ENCODE peak calls at places on chromosomes 4 and X, in five cellular contexts. One of them, this sample, is unnamed.

GRCh38 chr4:72531768-72532290 is 37.2 kb downstream of the ADAMTS3 start:
- DNase-seq in stimulated activated CD4-positive, alpha-beta T cell treated with anti-CD3 and anti-CD28 coated beads, Interleukin-1b, Interleukin-23, amount 100 ng/mL, for 24 hours: no peak
- DNase-seq in sigmoid colon: no peak
- DNase-seq in ELF-1: no peak
- DNase-seq in bronchial epithelial cell: no peak
- DNase-seq in this sample: no peak

GRCh38 chr4:22485751-22486150 is 30.1 kb downstream of the ADGRA3 start:
- DNase-seq in stimulated activated CD4-positive, alpha-beta T cell treated with anti-CD3 and anti-CD28 coated beads, Interleukin-1b, Interleukin-23, amount 100 ng/mL, for 24 hours: no peak
- DNase-seq in sigmoid colon: no peak
- DNase-seq in ELF-1: no peak
- DNase-seq in bronchial epithelial cell: peak
- DNase-seq in this sample: peak

GRCh38 chrX:86604620-86605019 is 456.4 kb downstream of the DACH2 start:
- DNase-seq in stimulated activated CD4-positive, alpha-beta T cell treated with anti-CD3 and anti-CD28 coated beads, Interleukin-1b, Interleukin-23, amount 100 ng/mL, for 24 hours: no peak
- DNase-seq in sigmoid colon: no peak
- DNase-seq in ELF-1: no peak
- DNase-seq in bronchial epithelial cell: peak
- DNase-seq in this sample: no peak

GRCh38 chr4:137283737-137284136 is 248.6 kb downstream of the PCDH18 start:
- DNase-seq in stimulated activated CD4-positive, alpha-beta T cell treated with anti-CD3 and anti-CD28 coated beads, Interleukin-1b, Interleukin-23, amount 100 ng/mL, for 24 hours: no peak
- DNase-seq in sigmoid colon: no peak
- DNase-seq in ELF-1: no peak
- DNase-seq in bronchial epithelial cell: peak
- DNase-seq in this sample: peak

GRCh38 chr4:23355263-23355662 is 534.6 kb downstream of the PPARGC1A start:
- DNase-seq in stimulated activated CD4-positive, alpha-beta T cell treated with anti-CD3 and anti-CD28 coated beads, Interleukin-1b, Interleukin-23, amount 100 ng/mL, for 24 hours: no peak
- DNase-seq in sigmoid colon: no peak
- DNase-seq in ELF-1: no peak
- DNase-seq in bronchial epithelial cell: no peak
- DNase-seq in this sample: no peak

GRCh38 chr4:146232131-146232722 is 17.9 kb downstream of the REELD1 start:
- DNase-seq in stimulated activated CD4-positive, alpha-beta T cell treated with anti-CD3 and anti-CD28 coated beads, Interleukin-1b, Interleukin-23, amount 100 ng/mL, for 24 hours: no peak
- DNase-seq in sigmoid colon: no peak
- DNase-seq in ELF-1: no peak
- DNase-seq in bronchial epithelial cell: peak
- DNase-seq in this sample: no peak

GRCh38 chr4:173879286-173879908 is 349.4 kb upstream of the HAND2 start:
- DNase-seq in stimulated activated CD4-positive, alpha-beta T cell treated with anti-CD3 and anti-CD28 coated beads, Interleukin-1b, Interleukin-23, amount 100 ng/mL, for 24 hours: no peak
- DNase-seq in sigmoid colon: no peak
- DNase-seq in ELF-1: no peak
- DNase-seq in bronchial epithelial cell: no peak
- DNase-seq in this sample: no peak

GRCh38 chr4:185004562-185005208 is 13.6 kb upstream of the HELT start:
- DNase-seq in stimulated activated CD4-positive, alpha-beta T cell treated with anti-CD3 and anti-CD28 coated beads, Interleukin-1b, Interleukin-23, amount 100 ng/mL, for 24 hours: no peak
- DNase-seq in sigmoid colon: peak
- DNase-seq in ELF-1: peak
- DNase-seq in bronchial epithelial cell: peak
- DNase-seq in this sample: peak

GRCh38 chr4:40840985-40841571 is 91.3 kb downstream of the NSUN7 start:
- DNase-seq in stimulated activated CD4-positive, alpha-beta T cell treated with anti-CD3 and anti-CD28 coated beads, Interleukin-1b, Interleukin-23, amount 100 ng/mL, for 24 hours: peak
- DNase-seq in sigmoid colon: peak
- DNase-seq in ELF-1: peak
- DNase-seq in bronchial epithelial cell: peak
- DNase-seq in this sample: peak

GRCh38 chr4:76447326-76447954 is 12.4 kb downstream of the SHROOM3 start:
- DNase-seq in stimulated activated CD4-positive, alpha-beta T cell treated with anti-CD3 and anti-CD28 coated beads, Interleukin-1b, Interleukin-23, amount 100 ng/mL, for 24 hours: no peak
- DNase-seq in sigmoid colon: no peak
- DNase-seq in ELF-1: no peak
- DNase-seq in bronchial epithelial cell: no peak
- DNase-seq in this sample: peak

GRCh38 chr4:2484993-2485392 is 16.1 kb downstream of the RNF4 start:
- DNase-seq in stimulated activated CD4-positive, alpha-beta T cell treated with anti-CD3 and anti-CD28 coated beads, Interleukin-1b, Interleukin-23, amount 100 ng/mL, for 24 hours: no peak
- DNase-seq in sigmoid colon: peak
- DNase-seq in ELF-1: no peak
- DNase-seq in bronchial epithelial cell: peak
- DNase-seq in this sample: peak

GRCh38 chr4:109078724-109079123 is 223.7 kb downstream of the COL25A1 start:
- DNase-seq in stimulated activated CD4-positive, alpha-beta T cell treated with anti-CD3 and anti-CD28 coated beads, Interleukin-1b, Interleukin-23, amount 100 ng/mL, for 24 hours: no peak
- DNase-seq in sigmoid colon: no peak
- DNase-seq in ELF-1: no peak
- DNase-seq in bronchial epithelial cell: no peak
- DNase-seq in this sample: peak

GRCh38 chr4:185730849-185731608 is 81.0 kb downstream of the SORBS2 start:
- DNase-seq in stimulated activated CD4-positive, alpha-beta T cell treated with anti-CD3 and anti-CD28 coated beads, Interleukin-1b, Interleukin-23, amount 100 ng/mL, for 24 hours: no peak
- DNase-seq in sigmoid colon: no peak
- DNase-seq in ELF-1: no peak
- DNase-seq in bronchial epithelial cell: peak
- DNase-seq in this sample: peak

GRCh38 chrX:53211391-53211978 is 13.5 kb downstream of the KDM5C start:
- DNase-seq in stimulated activated CD4-positive, alpha-beta T cell treated with anti-CD3 and anti-CD28 coated beads, Interleukin-1b, Interleukin-23, amount 100 ng/mL, for 24 hours: no peak
- DNase-seq in sigmoid colon: no peak
- DNase-seq in ELF-1: no peak
- DNase-seq in bronchial epithelial cell: peak
- DNase-seq in this sample: no peak

GRCh38 chr4:157075811-157076577 is at the start of gene GLRB:
- DNase-seq in stimulated activated CD4-positive, alpha-beta T cell treated with anti-CD3 and anti-CD28 coated beads, Interleukin-1b, Interleukin-23, amount 100 ng/mL, for 24 hours: no peak
- DNase-seq in sigmoid colon: peak
- DNase-seq in ELF-1: peak
- DNase-seq in bronchial epithelial cell: no peak
- DNase-seq in this sample: no peak

GRCh38 chr4:157977086-157977485 is 195.7 kb downstream of the GASK1B start:
- DNase-seq in stimulated activated CD4-positive, alpha-beta T cell treated with anti-CD3 and anti-CD28 coated beads, Interleukin-1b, Interleukin-23, amount 100 ng/mL, for 24 hours: no peak
- DNase-seq in sigmoid colon: no peak
- DNase-seq in ELF-1: no peak
- DNase-seq in bronchial epithelial cell: no peak
- DNase-seq in this sample: no peak

GRCh38 chr4:91064157-91064853 is 937.1 kb downstream of the CCSER1 start:
- DNase-seq in stimulated activated CD4-positive, alpha-beta T cell treated with anti-CD3 and anti-CD28 coated beads, Interleukin-1b, Interleukin-23, amount 100 ng/mL, for 24 hours: no peak
- DNase-seq in sigmoid colon: no peak
- DNase-seq in ELF-1: peak
- DNase-seq in bronchial epithelial cell: peak
- DNase-seq in this sample: peak

GRCh38 chr4:53314257-53314656 is 51.6 kb downstream of the SCFD2 start:
- DNase-seq in stimulated activated CD4-positive, alpha-beta T cell treated with anti-CD3 and anti-CD28 coated beads, Interleukin-1b, Interleukin-23, amount 100 ng/mL, for 24 hours: no peak
- DNase-seq in sigmoid colon: no peak
- DNase-seq in ELF-1: no peak
- DNase-seq in bronchial epithelial cell: no peak
- DNase-seq in this sample: no peak

GRCh38 chrX:49040376-49040955 is 2.7 kb downstream of the TFE3 start:
- DNase-seq in stimulated activated CD4-positive, alpha-beta T cell treated with anti-CD3 and anti-CD28 coated beads, Interleukin-1b, Interleukin-23, amount 100 ng/mL, for 24 hours: no peak
- DNase-seq in sigmoid colon: no peak
- DNase-seq in ELF-1: no peak
- DNase-seq in bronchial epithelial cell: peak
- DNase-seq in this sample: peak

GRCh38 chr4:109816082-109816442 is 500 bp downstream of the GAR1 start:
- DNase-seq in stimulated activated CD4-positive, alpha-beta T cell treated with anti-CD3 and anti-CD28 coated beads, Interleukin-1b, Interleukin-23, amount 100 ng/mL, for 24 hours: no peak
- DNase-seq in sigmoid colon: no peak
- DNase-seq in ELF-1: no peak
- DNase-seq in bronchial epithelial cell: no peak
- DNase-seq in this sample: no peak

GRCh38 chr4:4763815-4764202 is 95.7 kb upstream of the MSX1 start:
- DNase-seq in stimulated activated CD4-positive, alpha-beta T cell treated with anti-CD3 and anti-CD28 coated beads, Interleukin-1b, Interleukin-23, amount 100 ng/mL, for 24 hours: no peak
- DNase-seq in sigmoid colon: no peak
- DNase-seq in ELF-1: no peak
- DNase-seq in bronchial epithelial cell: peak
- DNase-seq in this sample: no peak

GRCh38 chrX:125646195-125646594 is 326.5 kb downstream of the TEX13C start:
- DNase-seq in stimulated activated CD4-positive, alpha-beta T cell treated with anti-CD3 and anti-CD28 coated beads, Interleukin-1b, Interleukin-23, amount 100 ng/mL, for 24 hours: no peak
- DNase-seq in sigmoid colon: no peak
- DNase-seq in ELF-1: no peak
- DNase-seq in bronchial epithelial cell: no peak
- DNase-seq in this sample: no peak

GRCh38 chr4:85543832-85544231 is 68.9 kb downstream of the ARHGAP24 start:
- DNase-seq in stimulated activated CD4-positive, alpha-beta T cell treated with anti-CD3 and anti-CD28 coated beads, Interleukin-1b, Interleukin-23, amount 100 ng/mL, for 24 hours: no peak
- DNase-seq in sigmoid colon: no peak
- DNase-seq in ELF-1: peak
- DNase-seq in bronchial epithelial cell: peak
- DNase-seq in this sample: peak

GRCh38 chrX:12872741-12873140 is 5.9 kb downstream of the TLR7 start:
- DNase-seq in stimulated activated CD4-positive, alpha-beta T cell treated with anti-CD3 and anti-CD28 coated beads, Interleukin-1b, Interleukin-23, amount 100 ng/mL, for 24 hours: no peak
- DNase-seq in sigmoid colon: no peak
- DNase-seq in ELF-1: peak
- DNase-seq in bronchial epithelial cell: no peak
- DNase-seq in this sample: no peak

GRCh38 chrX:121456315-121456714 is 408.9 kb downstream of the GLUD2 start:
- DNase-seq in stimulated activated CD4-positive, alpha-beta T cell treated with anti-CD3 and anti-CD28 coated beads, Interleukin-1b, Interleukin-23, amount 100 ng/mL, for 24 hours: no peak
- DNase-seq in sigmoid colon: no peak
- DNase-seq in ELF-1: no peak
- DNase-seq in bronchial epithelial cell: peak
- DNase-seq in this sample: no peak

GRCh38 chrX:1535241-1536041 is 1.5 kb downstream of the P2RY8 start:
- DNase-seq in stimulated activated CD4-positive, alpha-beta T cell treated with anti-CD3 and anti-CD28 coated beads, Interleukin-1b, Interleukin-23, amount 100 ng/mL, for 24 hours: peak
- DNase-seq in sigmoid colon: no peak
- DNase-seq in ELF-1: no peak
- DNase-seq in bronchial epithelial cell: no peak
- DNase-seq in this sample: no peak

GRCh38 chr4:153087671-153088194 is 116.5 kb upstream of the TRIM2 start:
- DNase-seq in stimulated activated CD4-positive, alpha-beta T cell treated with anti-CD3 and anti-CD28 coated beads, Interleukin-1b, Interleukin-23, amount 100 ng/mL, for 24 hours: no peak
- DNase-seq in sigmoid colon: no peak
- DNase-seq in ELF-1: no peak
- DNase-seq in bronchial epithelial cell: no peak
- DNase-seq in this sample: no peak

GRCh38 chr4:82437285-82438005 is 7.1 kb downstream of the ENOPH1 start:
- DNase-seq in stimulated activated CD4-positive, alpha-beta T cell treated with anti-CD3 and anti-CD28 coated beads, Interleukin-1b, Interleukin-23, amount 100 ng/mL, for 24 hours: no peak
- DNase-seq in sigmoid colon: no peak
- DNase-seq in ELF-1: no peak
- DNase-seq in bronchial epithelial cell: peak
- DNase-seq in this sample: peak

GRCh38 chrX:70508296-70508911 is 63.8 kb downstream of the DLG3 start:
- DNase-seq in stimulated activated CD4-positive, alpha-beta T cell treated with anti-CD3 and anti-CD28 coated beads, Interleukin-1b, Interleukin-23, amount 100 ng/mL, for 24 hours: no peak
- DNase-seq in sigmoid colon: no peak
- DNase-seq in ELF-1: peak
- DNase-seq in bronchial epithelial cell: peak
- DNase-seq in this sample: no peak

GRCh38 chr4:128512767-128513322 is 225.2 kb upstream of the PGRMC2 start:
- DNase-seq in stimulated activated CD4-positive, alpha-beta T cell treated with anti-CD3 and anti-CD28 coated beads, Interleukin-1b, Interleukin-23, amount 100 ng/mL, for 24 hours: no peak
- DNase-seq in sigmoid colon: no peak
- DNase-seq in ELF-1: no peak
- DNase-seq in bronchial epithelial cell: no peak
- DNase-seq in this sample: no peak

GRCh38 chrX:101370888-101371504 is 15.0 kb downstream of the BTK start:
- DNase-seq in stimulated activated CD4-positive, alpha-beta T cell treated with anti-CD3 and anti-CD28 coated beads, Interleukin-1b, Interleukin-23, amount 100 ng/mL, for 24 hours: no peak
- DNase-seq in sigmoid colon: no peak
- DNase-seq in ELF-1: no peak
- DNase-seq in bronchial epithelial cell: no peak
- DNase-seq in this sample: no peak

GRCh38 chr4:163638909-163639308 is 144.4 kb downstream of the TMA16 start:
- DNase-seq in stimulated activated CD4-positive, alpha-beta T cell treated with anti-CD3 and anti-CD28 coated beads, Interleukin-1b, Interleukin-23, amount 100 ng/mL, for 24 hours: no peak
- DNase-seq in sigmoid colon: no peak
- DNase-seq in ELF-1: no peak
- DNase-seq in bronchial epithelial cell: no peak
- DNase-seq in this sample: no peak

GRCh38 chr4:75644095-75644494 is 13.8 kb upstream of the CDKL2 start:
- DNase-seq in stimulated activated CD4-positive, alpha-beta T cell treated with anti-CD3 and anti-CD28 coated beads, Interleukin-1b, Interleukin-23, amount 100 ng/mL, for 24 hours: no peak
- DNase-seq in sigmoid colon: no peak
- DNase-seq in ELF-1: no peak
- DNase-seq in bronchial epithelial cell: no peak
- DNase-seq in this sample: no peak

GRCh38 chr4:71268156-71268555 is 70.7 kb upstream of the SLC4A4 start:
- DNase-seq in stimulated activated CD4-positive, alpha-beta T cell treated with anti-CD3 and anti-CD28 coated beads, Interleukin-1b, Interleukin-23, amount 100 ng/mL, for 24 hours: no peak
- DNase-seq in sigmoid colon: no peak
- DNase-seq in ELF-1: no peak
- DNase-seq in bronchial epithelial cell: no peak
- DNase-seq in this sample: no peak

GRCh38 chr4:124277691-124278090 is 434.8 kb downstream of the ANKRD50 start:
- DNase-seq in stimulated activated CD4-positive, alpha-beta T cell treated with anti-CD3 and anti-CD28 coated beads, Interleukin-1b, Interleukin-23, amount 100 ng/mL, for 24 hours: no peak
- DNase-seq in sigmoid colon: no peak
- DNase-seq in ELF-1: no peak
- DNase-seq in bronchial epithelial cell: no peak
- DNase-seq in this sample: no peak

GRCh38 chrX:6024204-6024603 is 204.5 kb downstream of the NLGN4X start:
- DNase-seq in stimulated activated CD4-positive, alpha-beta T cell treated with anti-CD3 and anti-CD28 coated beads, Interleukin-1b, Interleukin-23, amount 100 ng/mL, for 24 hours: no peak
- DNase-seq in sigmoid colon: no peak
- DNase-seq in ELF-1: no peak
- DNase-seq in bronchial epithelial cell: peak
- DNase-seq in this sample: peak

GRCh38 chrX:77014655-77015377 is 432.4 kb upstream of the FGF16 start:
- DNase-seq in stimulated activated CD4-positive, alpha-beta T cell treated with anti-CD3 and anti-CD28 coated beads, Interleukin-1b, Interleukin-23, amount 100 ng/mL, for 24 hours: no peak
- DNase-seq in sigmoid colon: no peak
- DNase-seq in ELF-1: peak
- DNase-seq in bronchial epithelial cell: no peak
- DNase-seq in this sample: no peak

GRCh38 chrX:17020371-17020770 is 73.9 kb downstream of the REPS2 start:
- DNase-seq in stimulated activated CD4-positive, alpha-beta T cell treated with anti-CD3 and anti-CD28 coated beads, Interleukin-1b, Interleukin-23, amount 100 ng/mL, for 24 hours: no peak
- DNase-seq in sigmoid colon: no peak
- DNase-seq in ELF-1: no peak
- DNase-seq in bronchial epithelial cell: no peak
- DNase-seq in this sample: no peak